ENCODE peak calls at places on chromosomes 16 and 17, in six cellular contexts. One of them, this sample, is unnamed.

GRCh38 chr17:81903896-81904599 is 2.0 kb downstream of the NPB start:
- DNase-seq in fibroblast of lung: no peak
- DNase-seq in activated CD4-positive, CD25-positive, alpha-beta regulatory T cell: no peak
- DNase-seq in dermis blood vessel endothelial cell: no peak
- DNase-seq in AG08396: no peak
- DNase-seq in T-helper 2 cell: no peak
- DNase-seq in this sample: no peak

GRCh38 chr17:2954898-2955445 is 108.4 kb downstream of the OR1D5 start:
- DNase-seq in activated CD4-positive, CD25-positive, alpha-beta regulatory T cell: no peak
- DNase-seq in fibroblast of lung: peak
- DNase-seq in dermis blood vessel endothelial cell: peak
- DNase-seq in AG08396: peak
- DNase-seq in T-helper 2 cell: no peak
- DNase-seq in this sample: peak

GRCh38 chr16:81522141-81522701 is 77.6 kb downstream of the CMIP start:
- DNase-seq in fibroblast of lung: no peak
- DNase-seq in T-helper 2 cell: no peak
- DNase-seq in AG08396: no peak
- DNase-seq in activated CD4-positive, CD25-positive, alpha-beta regulatory T cell: no peak
- DNase-seq in dermis blood vessel endothelial cell: peak
- DNase-seq in this sample: no peak

GRCh38 chr17:76640550-76641380 is 2.8 kb downstream of the ST6GALNAC1 start:
- DNase-seq in dermis blood vessel endothelial cell: no peak
- DNase-seq in activated CD4-positive, CD25-positive, alpha-beta regulatory T cell: no peak
- DNase-seq in AG08396: no peak
- DNase-seq in T-helper 2 cell: no peak
- DNase-seq in fibroblast of lung: no peak
- DNase-seq in this sample: peak

GRCh38 chr16:2046889-2047329 is 725 bp downstream of the NTHL1 start:
- DNase-seq in fibroblast of lung: no peak
- DNase-seq in T-helper 2 cell: no peak
- DNase-seq in activated CD4-positive, CD25-positive, alpha-beta regulatory T cell: no peak
- DNase-seq in AG08396: no peak
- DNase-seq in dermis blood vessel endothelial cell: no peak
- DNase-seq in this sample: no peak

GRCh38 chr17:2238432-2239169 is 65.0 kb downstream of the SMG6 start:
- DNase-seq in dermis blood vessel endothelial cell: no peak
- DNase-seq in activated CD4-positive, CD25-positive, alpha-beta regulatory T cell: no peak
- DNase-seq in T-helper 2 cell: no peak
- DNase-seq in AG08396: no peak
- DNase-seq in fibroblast of lung: no peak
- DNase-seq in this sample: no peak

GRCh38 chr17:41147531-41148204 is 2.0 kb downstream of the KRTAP4-5 start:
- DNase-seq in T-helper 2 cell: no peak
- DNase-seq in fibroblast of lung: no peak
- DNase-seq in activated CD4-positive, CD25-positive, alpha-beta regulatory T cell: no peak
- DNase-seq in dermis blood vessel endothelial cell: no peak
- DNase-seq in AG08396: no peak
- DNase-seq in this sample: no peak

GRCh38 chr17:969767-970387 is 9.7 kb downstream of the NXN start:
- DNase-seq in T-helper 2 cell: no peak
- DNase-seq in activated CD4-positive, CD25-positive, alpha-beta regulatory T cell: no peak
- DNase-seq in fibroblast of lung: no peak
- DNase-seq in AG08396: no peak
- DNase-seq in dermis blood vessel endothelial cell: peak
- DNase-seq in this sample: peak

GRCh38 chr17:2898255-2898926 is 102.2 kb downstream of the RAP1GAP2 start:
- DNase-seq in dermis blood vessel endothelial cell: no peak
- DNase-seq in T-helper 2 cell: no peak
- DNase-seq in activated CD4-positive, CD25-positive, alpha-beta regulatory T cell: no peak
- DNase-seq in AG08396: no peak
- DNase-seq in fibroblast of lung: no peak
- DNase-seq in this sample: no peak

GRCh38 chr16:55389426-55390073 is 65.5 kb downstream of the IRX6 start:
- DNase-seq in T-helper 2 cell: no peak
- DNase-seq in activated CD4-positive, CD25-positive, alpha-beta regulatory T cell: no peak
- DNase-seq in fibroblast of lung: no peak
- DNase-seq in AG08396: no peak
- DNase-seq in dermis blood vessel endothelial cell: no peak
- DNase-seq in this sample: no peak

GRCh38 chr17:41404024-41404651 is 6.7 kb upstream of the KRT31 start:
- DNase-seq in activated CD4-positive, CD25-positive, alpha-beta regulatory T cell: no peak
- DNase-seq in T-helper 2 cell: no peak
- DNase-seq in fibroblast of lung: peak
- DNase-seq in dermis blood vessel endothelial cell: peak
- DNase-seq in AG08396: peak
- DNase-seq in this sample: peak

GRCh38 chr17:32136856-32137255 is 5.4 kb upstream of the RHOT1 start:
- DNase-seq in fibroblast of lung: no peak
- DNase-seq in dermis blood vessel endothelial cell: no peak
- DNase-seq in AG08396: no peak
- DNase-seq in activated CD4-positive, CD25-positive, alpha-beta regulatory T cell: no peak
- DNase-seq in T-helper 2 cell: no peak
- DNase-seq in this sample: peak

GRCh38 chr17:42969006-42969581 is 4.8 kb upstream of the AARSD1 start:
- DNase-seq in AG08396: peak
- DNase-seq in T-helper 2 cell: no peak
- DNase-seq in activated CD4-positive, CD25-positive, alpha-beta regulatory T cell: no peak
- DNase-seq in dermis blood vessel endothelial cell: no peak
- DNase-seq in fibroblast of lung: peak
- DNase-seq in this sample: peak

GRCh38 chr17:50423553-50424159 is 2.4 kb upstream of the ACSF2 start:
- DNase-seq in T-helper 2 cell: no peak
- DNase-seq in dermis blood vessel endothelial cell: peak
- DNase-seq in fibroblast of lung: peak
- DNase-seq in AG08396: peak
- DNase-seq in activated CD4-positive, CD25-positive, alpha-beta regulatory T cell: no peak
- DNase-seq in this sample: peak

GRCh38 chr17:13583996-13584700 is 17.6 kb downstream of the HS3ST3A1 start:
- DNase-seq in T-helper 2 cell: no peak
- DNase-seq in dermis blood vessel endothelial cell: no peak
- DNase-seq in AG08396: no peak
- DNase-seq in activated CD4-positive, CD25-positive, alpha-beta regulatory T cell: no peak
- DNase-seq in fibroblast of lung: no peak
- DNase-seq in this sample: no peak

GRCh38 chr17:8831234-8831849 is 32.2 kb upstream of the MFSD6L start:
- DNase-seq in fibroblast of lung: no peak
- DNase-seq in activated CD4-positive, CD25-positive, alpha-beta regulatory T cell: no peak
- DNase-seq in T-helper 2 cell: no peak
- DNase-seq in dermis blood vessel endothelial cell: no peak
- DNase-seq in AG08396: no peak
- DNase-seq in this sample: no peak

GRCh38 chr16:70294385-70295029 is 4.5 kb upstream of the DDX19B start:
- DNase-seq in fibroblast of lung: no peak
- DNase-seq in T-helper 2 cell: no peak
- DNase-seq in AG08396: no peak
- DNase-seq in activated CD4-positive, CD25-positive, alpha-beta regulatory T cell: no peak
- DNase-seq in dermis blood vessel endothelial cell: no peak
- DNase-seq in this sample: no peak

GRCh38 chr17:44589316-44590071 is 32.2 kb downstream of the FZD2 start:
- DNase-seq in fibroblast of lung: no peak
- DNase-seq in T-helper 2 cell: no peak
- DNase-seq in dermis blood vessel endothelial cell: no peak
- DNase-seq in activated CD4-positive, CD25-positive, alpha-beta regulatory T cell: no peak
- DNase-seq in AG08396: no peak
- DNase-seq in this sample: no peak

GRCh38 chr16:7614022-7614795 is 281.6 kb downstream of the RBFOX1 start:
- DNase-seq in AG08396: no peak
- DNase-seq in dermis blood vessel endothelial cell: no peak
- DNase-seq in activated CD4-positive, CD25-positive, alpha-beta regulatory T cell: no peak
- DNase-seq in T-helper 2 cell: no peak
- DNase-seq in fibroblast of lung: no peak
- DNase-seq in this sample: no peak

GRCh38 chr16:20849587-20850390 is 43.5 kb downstream of the REXO5 start:
- DNase-seq in fibroblast of lung: peak
- DNase-seq in AG08396: peak
- DNase-seq in activated CD4-positive, CD25-positive, alpha-beta regulatory T cell: peak
- DNase-seq in dermis blood vessel endothelial cell: peak
- DNase-seq in T-helper 2 cell: peak
- DNase-seq in this sample: peak

GRCh38 chr17:43873091-43873490 is 26.1 kb downstream of the CD300LG start:
- DNase-seq in dermis blood vessel endothelial cell: no peak
- DNase-seq in fibroblast of lung: no peak
- DNase-seq in AG08396: no peak
- DNase-seq in activated CD4-positive, CD25-positive, alpha-beta regulatory T cell: no peak
- DNase-seq in T-helper 2 cell: no peak
- DNase-seq in this sample: no peak

GRCh38 chr16:72829846-72830620 is 217.9 kb downstream of the ZFHX3 start:
- DNase-seq in activated CD4-positive, CD25-positive, alpha-beta regulatory T cell: no peak
- DNase-seq in dermis blood vessel endothelial cell: no peak
- DNase-seq in fibroblast of lung: no peak
- DNase-seq in AG08396: no peak
- DNase-seq in T-helper 2 cell: no peak
- DNase-seq in this sample: peak

GRCh38 chr17:19744922-19745757 is 3.0 kb downstream of the ALDH3A1 start:
- DNase-seq in AG08396: peak
- DNase-seq in dermis blood vessel endothelial cell: peak
- DNase-seq in T-helper 2 cell: peak
- DNase-seq in fibroblast of lung: peak
- DNase-seq in activated CD4-positive, CD25-positive, alpha-beta regulatory T cell: peak
- DNase-seq in this sample: peak

GRCh38 chr16:64478258-64478906 is 643.5 kb downstream of the CDH11 start:
- DNase-seq in activated CD4-positive, CD25-positive, alpha-beta regulatory T cell: no peak
- DNase-seq in fibroblast of lung: peak
- DNase-seq in T-helper 2 cell: no peak
- DNase-seq in dermis blood vessel endothelial cell: peak
- DNase-seq in AG08396: peak
- DNase-seq in this sample: peak

GRCh38 chr17:47621293-47622178 is 28.2 kb upstream of the KPNB1 start:
- DNase-seq in dermis blood vessel endothelial cell: peak
- DNase-seq in activated CD4-positive, CD25-positive, alpha-beta regulatory T cell: no peak
- DNase-seq in AG08396: peak
- DNase-seq in T-helper 2 cell: no peak
- DNase-seq in fibroblast of lung: peak
- DNase-seq in this sample: peak

GRCh38 chr16:5706206-5706605 is 608.6 kb upstream of the EEF2KMT start:
- DNase-seq in dermis blood vessel endothelial cell: no peak
- DNase-seq in T-helper 2 cell: no peak
- DNase-seq in fibroblast of lung: no peak
- DNase-seq in activated CD4-positive, CD25-positive, alpha-beta regulatory T cell: no peak
- DNase-seq in AG08396: no peak
- DNase-seq in this sample: no peak

GRCh38 chr16:63581560-63581959 is 1540.3 kb downstream of the CDH11 start:
- DNase-seq in dermis blood vessel endothelial cell: no peak
- DNase-seq in T-helper 2 cell: no peak
- DNase-seq in AG08396: no peak
- DNase-seq in fibroblast of lung: no peak
- DNase-seq in activated CD4-positive, CD25-positive, alpha-beta regulatory T cell: no peak
- DNase-seq in this sample: no peak

GRCh38 chr17:30273373-30273772 is 18.4 kb downstream of the BLMH start:
- DNase-seq in activated CD4-positive, CD25-positive, alpha-beta regulatory T cell: no peak
- DNase-seq in dermis blood vessel endothelial cell: no peak
- DNase-seq in T-helper 2 cell: no peak
- DNase-seq in AG08396: no peak
- DNase-seq in fibroblast of lung: peak
- DNase-seq in this sample: peak

GRCh38 chr17:74117999-74118421 is 85.5 kb upstream of the RPL38 start:
- DNase-seq in activated CD4-positive, CD25-positive, alpha-beta regulatory T cell: no peak
- DNase-seq in T-helper 2 cell: no peak
- DNase-seq in fibroblast of lung: no peak
- DNase-seq in dermis blood vessel endothelial cell: no peak
- DNase-seq in AG08396: no peak
- DNase-seq in this sample: no peak

This sample was measured in amniotic epithelial cell.